ENCODE peak calls at places on chromosomes 11 and 22, in five cellular contexts. J, S, T, E and W are unnamed samples.

GRCh38 chr11:29271616-29272015 is 745.2 kb downstream of the KCNA4 start:
- DNase-seq in J (no peak), E (no peak), S (no peak), T (no peak), W (no peak)

GRCh38 chr11:66579017-66579606 is 10.7 kb upstream of the CTSF start:
- DNase-seq in J (no peak), E (peak; percentile 86), S (peak; percentile 52), T (peak; percentile 97), W (peak; percentile 90)

GRCh38 chr11:68689737-68690625 is 5.6 kb downstream of the GAL start:
- DNase-seq in T (peak; percentile 47), J (no peak), S (no peak), E (no peak), W (no peak)

GRCh38 chr11:124756753-124757227 is 4.7 kb upstream of the VSIG2 start:
- DNase-seq in J (no peak), S (no peak), T (peak; percentile 51), E (no peak), W (no peak)

GRCh38 chr11:33237039-33237597 is 20.1 kb upstream of the HIPK3 start:
- DNase-seq in S (no peak), E (no peak), J (no peak), T (no peak), W (no peak)

GRCh38 chr11:96817488-96817887 is 427.7 kb downstream of the JRKL start:
- DNase-seq in T (no peak), S (no peak), E (peak; percentile 9), J (no peak), W (no peak)

GRCh38 chr11:108973402-108974119 is 308.7 kb downstream of the DDX10 start:
- DNase-seq in E (no peak), T (no peak), J (no peak), S (no peak), W (no peak)

GRCh38 chr11:43802509-43802908 is 78.1 kb upstream of the ALKBH3 start:
- DNase-seq in S (peak; percentile 7), T (no peak), E (no peak), J (no peak), W (peak; percentile 10)

GRCh38 chr22:45444168-45444567 is 30.7 kb downstream of the RIBC2 start:
- DNase-seq in J (no peak), S (no peak), E (no peak), T (no peak), W (no peak)

GRCh38 chr11:114166897-114167323 is 107.4 kb downstream of the ZBTB16 start:
- DNase-seq in J (no peak), E (no peak), T (no peak), S (no peak), W (no peak)

GRCh38 chr22:35363571-35364086 is 17.3 kb upstream of the HMOX1 start:
- DNase-seq in T (no peak), J (no peak), S (no peak), E (no peak), W (no peak)

GRCh38 chr11:42273977-42274376 is 814.5 kb upstream of the LRRC4C start:
- DNase-seq in S (no peak), J (no peak), E (no peak), T (no peak), W (no peak)
- TF ChIP-seq TAF1 in S (no peak), J (no peak), E (no peak), T (no peak), W (no peak)

GRCh38 chr11:102375720-102376399 is 28.8 kb downstream of the BIRC2 start:
- DNase-seq in E (no peak), S (no peak), J (no peak), T (no peak), W (no peak)
- H2AFZ ChIP-seq in E (no peak overlapping the region), S (no peak overlapping the region), J (no peak overlapping the region), T (no peak overlapping the region), W (no peak overlapping the region)

GRCh38 chr11:12201016-12201985 is 90.9 kb downstream of the MICAL2 start:
- DNase-seq in J (no peak), T (no peak), E (peak; percentile 93), S (peak; percentile 15), W (peak; percentile 60)
- H3K27ac ChIP-seq in J (no peak overlapping the region), T (no peak overlapping the region), E (peak overlapping the region; percentile 89), S (no peak overlapping the region), W (peak overlapping the region; percentile 100)

DNA sequence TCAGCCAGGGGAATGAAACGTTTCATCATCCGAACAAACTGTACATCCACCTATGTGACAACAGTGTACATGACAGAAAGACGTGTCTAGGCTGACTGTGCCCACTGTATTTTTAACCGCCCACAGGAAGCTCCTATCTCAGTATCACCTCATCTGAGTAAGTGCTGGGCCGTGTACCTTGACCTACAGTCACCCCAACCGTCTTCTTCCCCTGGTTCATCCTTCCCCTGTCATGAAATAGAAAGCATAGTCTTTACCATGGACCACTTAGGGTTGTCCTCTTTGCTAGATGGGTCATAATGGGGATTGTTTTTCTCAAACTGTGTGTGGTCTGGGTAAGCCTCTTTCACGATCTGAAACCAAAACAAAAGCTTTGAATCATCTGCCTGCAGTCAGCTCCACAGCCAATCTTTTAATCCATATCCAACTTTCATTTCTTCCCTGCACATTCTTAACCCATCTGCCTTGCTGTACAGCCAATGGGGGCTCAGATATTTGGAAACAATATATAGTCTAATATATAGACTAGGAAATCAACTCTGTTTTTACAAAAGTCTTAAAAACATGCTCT is 4.2 kb downstream of the THYN1 start:
- DNase-seq in J (no peak), T (no peak), E (peak; percentile 22), S (no peak), W (no peak)
- TF ChIP-seq TAF1 in J (no peak), T (no peak), E (no peak), S (no peak), W (no peak)

GRCh38 chr11:83011333-83012167 is 60.1 kb downstream of the RAB30 start:
- DNase-seq in T (no peak), J (no peak), E (no peak), S (no peak), W (no peak)
- H2AFZ ChIP-seq in T (no peak overlapping the region), J (no peak overlapping the region), E (peak overlapping the region; percentile 49), S (no peak overlapping the region), W (no peak overlapping the region)

DNA sequence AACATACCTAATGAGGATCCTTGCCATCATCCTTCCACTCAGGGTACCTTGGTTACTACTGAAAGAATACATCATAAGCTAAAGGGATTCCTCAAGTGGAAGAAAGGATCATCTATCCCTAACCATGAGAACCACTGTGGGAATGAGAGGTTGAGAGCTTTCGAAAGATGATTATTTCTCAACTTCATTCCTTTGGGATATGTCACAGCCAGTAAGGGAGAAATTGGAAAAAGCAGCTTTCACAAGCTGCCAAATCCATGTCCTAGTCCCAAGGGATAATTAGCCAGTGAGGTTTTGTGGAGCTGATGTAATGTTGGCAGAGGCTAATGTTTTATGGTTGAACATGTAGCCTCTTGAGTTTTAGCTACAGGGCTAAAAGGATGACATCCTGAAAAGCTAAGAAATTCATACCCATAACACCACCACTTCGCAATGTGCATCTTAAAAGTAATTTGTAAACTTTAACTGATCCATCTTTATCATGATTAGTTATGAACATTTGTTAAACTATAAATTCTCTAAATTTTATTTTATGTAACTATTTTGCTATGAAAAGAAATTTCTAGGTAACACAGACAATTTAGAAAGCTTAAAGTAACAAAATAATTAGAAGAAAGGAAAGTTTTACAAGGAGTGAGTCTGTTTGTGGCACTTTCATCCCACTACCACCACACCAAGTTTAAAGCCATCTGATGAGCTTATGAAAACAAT is 123.9 kb downstream of the MRTFA start:
- DNase-seq in S (peak; percentile 55), T (no peak), J (no peak), E (no peak), W (no peak)
- H3K27ac ChIP-seq in S (no peak overlapping the region), T (no peak overlapping the region), J (no peak overlapping the region), E (no peak overlapping the region), W (no peak overlapping the region)

DNA sequence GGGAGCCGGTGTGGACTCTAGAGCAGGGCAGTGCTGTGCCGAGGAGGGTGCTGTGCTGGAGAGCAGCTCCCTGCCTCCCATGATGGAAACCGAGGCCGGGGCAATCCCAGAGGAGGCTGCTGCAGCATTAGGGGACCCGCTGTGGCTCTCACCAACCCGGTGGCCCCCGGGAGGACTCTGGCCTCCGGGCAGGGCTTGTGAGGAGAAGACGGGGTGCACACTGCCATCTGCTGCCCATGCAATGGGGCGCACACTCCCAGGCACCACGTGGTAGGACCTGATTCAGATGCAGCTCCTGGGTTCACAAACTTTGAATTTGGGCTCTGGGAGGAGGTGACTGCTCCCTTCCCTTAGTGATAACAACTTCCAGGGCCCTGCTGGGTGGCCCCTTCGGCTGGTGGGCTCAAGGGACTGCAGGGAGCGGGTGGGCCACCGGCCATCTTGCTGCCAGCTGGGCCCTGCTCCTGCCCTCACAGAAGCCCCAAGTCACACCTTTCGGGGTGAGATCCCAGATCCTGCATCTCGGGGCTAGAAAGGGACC is 93.8 kb upstream of the FGF3 start:
- DNase-seq in S (no peak), E (peak; percentile 36), T (peak; percentile 50), J (no peak), W (peak; percentile 66)
- TF ChIP-seq TAF1 in S (no peak), E (no peak), T (no peak), J (no peak), W (no peak)

GRCh38 chr22:49352361-49353169 is 475.1 kb downstream of the BRD1 start:
- DNase-seq in S (no peak), E (no peak), J (no peak), T (no peak), W (no peak)
- H2AFZ ChIP-seq in S (no peak overlapping the region), E (no peak overlapping the region), J (no peak overlapping the region), T (no peak overlapping the region), W (no peak overlapping the region)